ENCODE peak calls at places on chromosome 7, in five cellular contexts. One of them, this sample, is unnamed. For H3K36me3, the result is how much of the 10 kb centered on the place peaks cover.

GRCh38 chr7:134948736-134949135 is 37.6 kb upstream of the AGBL3 start:
- DNase-seq in SJSA1: no peak
- DNase-seq in heart right ventricle: no peak
- DNase-seq in hepatocyte: no peak
- DNase-seq in small intestine: no peak
- DNase-seq in this sample: no peak

GRCh38 chr7:7639847-7640220 is 718 bp upstream of the UMAD1 start:
- DNase-seq in SJSA1: no peak
- DNase-seq in heart right ventricle: no peak
- DNase-seq in hepatocyte: peak
- DNase-seq in small intestine: peak
- DNase-seq in this sample: no peak

GRCh38 chr7:23467731-23468720 is 2.3 kb downstream of the IGF2BP3 start:
- DNase-seq in SJSA1: no peak
- DNase-seq in heart right ventricle: no peak
- DNase-seq in hepatocyte: peak
- DNase-seq in small intestine: no peak
- DNase-seq in this sample: no peak

GRCh38 chr7:152354061-152354460 is 81.7 kb downstream of the KMT2C start:
- DNase-seq in SJSA1: no peak
- DNase-seq in heart right ventricle: no peak
- DNase-seq in hepatocyte: no peak
- DNase-seq in small intestine: no peak
- DNase-seq in this sample: no peak

GRCh38 chr7:51732066-51732465 is 415.5 kb upstream of the COBL start:
- DNase-seq in SJSA1: no peak
- DNase-seq in heart right ventricle: no peak
- DNase-seq in hepatocyte: no peak
- DNase-seq in small intestine: no peak
- DNase-seq in this sample: no peak

GRCh38 chr7:2641406-2642393 is 9.9 kb downstream of the TTYH3 start:
- DNase-seq in SJSA1: peak
- DNase-seq in heart right ventricle: peak
- DNase-seq in hepatocyte: peak
- DNase-seq in small intestine: peak
- DNase-seq in this sample: no peak

GRCh38 chr7:78635394-78635793 is 818.1 kb downstream of the MAGI2 start:
- DNase-seq in SJSA1: no peak
- DNase-seq in heart right ventricle: no peak
- DNase-seq in hepatocyte: no peak
- DNase-seq in small intestine: no peak
- DNase-seq in this sample: no peak

GRCh38 chr7:132399367-132399766 is 176.9 kb downstream of the PLXNA4 start:
- DNase-seq in SJSA1: no peak
- DNase-seq in heart right ventricle: no peak
- DNase-seq in hepatocyte: no peak
- DNase-seq in small intestine: no peak
- DNase-seq in this sample: no peak

GRCh38 chr7:84291756-84292155 is 97.2 kb upstream of the SEMA3A start:
- DNase-seq in SJSA1: no peak
- DNase-seq in heart right ventricle: no peak
- DNase-seq in hepatocyte: no peak
- DNase-seq in small intestine: no peak
- DNase-seq in this sample: no peak

GRCh38 chr7:119963654-119964053 is 309.3 kb upstream of the KCND2 start:
- DNase-seq in SJSA1: no peak
- DNase-seq in heart right ventricle: no peak
- DNase-seq in hepatocyte: no peak
- DNase-seq in small intestine: no peak
- DNase-seq in this sample: no peak

GRCh38 chr7:74554178-74554577 is 100.5 kb downstream of the GTF2IRD1 start:
- DNase-seq in SJSA1: no peak
- DNase-seq in heart right ventricle: no peak
- DNase-seq in hepatocyte: no peak
- DNase-seq in small intestine: no peak
- DNase-seq in this sample: no peak

GRCh38 chr7:46524350-46524749 is 603.3 kb upstream of the IGFBP3 start:
- DNase-seq in SJSA1: no peak
- DNase-seq in heart right ventricle: no peak
- DNase-seq in hepatocyte: no peak
- DNase-seq in small intestine: peak
- DNase-seq in this sample: no peak

GRCh38 chr7:82044497-82045080 is 274.7 kb upstream of the HGF start:
- DNase-seq in SJSA1: no peak
- DNase-seq in heart right ventricle: peak
- DNase-seq in hepatocyte: peak
- DNase-seq in small intestine: peak
- DNase-seq in this sample: peak

GRCh38 chr7:150879345-150879744 is 27.0 kb downstream of the AOC1 start:
- DNase-seq in SJSA1: no peak
- DNase-seq in heart right ventricle: no peak
- DNase-seq in hepatocyte: no peak
- DNase-seq in small intestine: no peak
- DNase-seq in this sample: no peak

GRCh38 chr7:103702454-103702853 is 256.4 kb upstream of the SLC26A5 start:
- DNase-seq in SJSA1: no peak
- DNase-seq in heart right ventricle: no peak
- DNase-seq in hepatocyte: no peak
- DNase-seq in small intestine: no peak
- DNase-seq in this sample: no peak

GRCh38 chr7:134419875-134420274 is 39.0 kb downstream of the AKR1B1 start:
- DNase-seq in SJSA1: no peak
- DNase-seq in heart right ventricle: no peak
- DNase-seq in hepatocyte: no peak
- DNase-seq in small intestine: no peak
- DNase-seq in this sample: no peak

GRCh38 chr7:14001139-14001538 is 11.7 kb upstream of the ETV1 start:
- DNase-seq in SJSA1: no peak
- DNase-seq in heart right ventricle: no peak
- DNase-seq in hepatocyte: no peak
- DNase-seq in small intestine: no peak
- DNase-seq in this sample: no peak

GRCh38 chr7:100137851-100138760 is 10.6 kb upstream of the LAMTOR4 start:
- DNase-seq in SJSA1: no peak
- DNase-seq in heart right ventricle: no peak
- DNase-seq in hepatocyte: no peak
- DNase-seq in small intestine: peak
- DNase-seq in this sample: no peak

GRCh38 chr7:106053109-106053508 is 59.0 kb downstream of the SYPL1 start:
- DNase-seq in SJSA1: no peak
- DNase-seq in heart right ventricle: no peak
- DNase-seq in hepatocyte: no peak
- DNase-seq in small intestine: no peak
- DNase-seq in this sample: no peak

GRCh38 chr7:92295391-92295790 is 49.6 kb downstream of the ANKIB1 start:
- DNase-seq in SJSA1: no peak
- DNase-seq in heart right ventricle: peak
- DNase-seq in hepatocyte: no peak
- DNase-seq in small intestine: no peak
- DNase-seq in this sample: no peak

GRCh38 chr7:27245124-27245797 is 2.7 kb downstream of the EVX1 start:
- DNase-seq in SJSA1: no peak
- DNase-seq in heart right ventricle: no peak
- DNase-seq in hepatocyte: no peak
- DNase-seq in small intestine: no peak
- DNase-seq in this sample: no peak

GRCh38 chr7:21927693-21928092 is 18.0 kb downstream of the CDCA7L start:
- DNase-seq in SJSA1: no peak
- DNase-seq in heart right ventricle: no peak
- DNase-seq in hepatocyte: no peak
- DNase-seq in small intestine: no peak
- DNase-seq in this sample: no peak
- H3K36me3 ChIP-seq in SJSA1: under half
- H3K36me3 ChIP-seq in heart right ventricle: under half
- H3K36me3 ChIP-seq in hepatocyte: under half
- H3K36me3 ChIP-seq in small intestine: under half
- H3K36me3 ChIP-seq in this sample: under half

GRCh38 chr7:158702944-158703343 is 1.7 kb downstream of the NCAPG2 start:
- DNase-seq in SJSA1: no peak
- DNase-seq in heart right ventricle: no peak
- DNase-seq in hepatocyte: no peak
- DNase-seq in small intestine: no peak
- DNase-seq in this sample: no peak
- H3K36me3 ChIP-seq in SJSA1: half or more
- H3K36me3 ChIP-seq in heart right ventricle: under half
- H3K36me3 ChIP-seq in hepatocyte: under half
- H3K36me3 ChIP-seq in small intestine: under half
- H3K36me3 ChIP-seq in this sample: under half

GRCh38 chr7:149223746-149224145 is 15.7 kb upstream of the ZNF212 start:
- DNase-seq in SJSA1: no peak
- DNase-seq in heart right ventricle: no peak
- DNase-seq in hepatocyte: no peak
- DNase-seq in small intestine: no peak
- DNase-seq in this sample: no peak

GRCh38 chr7:149226840-149227494 is 12.5 kb upstream of the ZNF212 start:
- DNase-seq in SJSA1: no peak
- DNase-seq in heart right ventricle: no peak
- DNase-seq in hepatocyte: no peak
- DNase-seq in small intestine: peak
- DNase-seq in this sample: no peak

GRCh38 chr7:149225106-149225505 is 14.3 kb upstream of the ZNF212 start:
- DNase-seq in SJSA1: no peak
- DNase-seq in heart right ventricle: no peak
- DNase-seq in hepatocyte: no peak
- DNase-seq in small intestine: no peak
- DNase-seq in this sample: no peak

GRCh38 chr7:149224352-149224751 is 15.1 kb upstream of the ZNF212 start:
- DNase-seq in SJSA1: no peak
- DNase-seq in heart right ventricle: no peak
- DNase-seq in hepatocyte: no peak
- DNase-seq in small intestine: no peak
- DNase-seq in this sample: no peak

GRCh38 chr7:149225656-149226055 is 13.8 kb upstream of the ZNF212 start:
- DNase-seq in SJSA1: no peak
- DNase-seq in heart right ventricle: no peak
- DNase-seq in hepatocyte: no peak
- DNase-seq in small intestine: no peak
- DNase-seq in this sample: no peak
- H3K36me3 ChIP-seq in SJSA1: under half
- H3K36me3 ChIP-seq in heart right ventricle: under half
- H3K36me3 ChIP-seq in hepatocyte: under half
- H3K36me3 ChIP-seq in small intestine: under half
- H3K36me3 ChIP-seq in this sample: under half

GRCh38 chr7:5309146-5309545 is 26.4 kb downstream of the SLC29A4 start:
- DNase-seq in SJSA1: no peak
- DNase-seq in heart right ventricle: no peak
- DNase-seq in hepatocyte: no peak
- DNase-seq in small intestine: no peak
- DNase-seq in this sample: no peak
- H3K36me3 ChIP-seq in SJSA1: under half
- H3K36me3 ChIP-seq in heart right ventricle: half or more
- H3K36me3 ChIP-seq in hepatocyte: under half
- H3K36me3 ChIP-seq in small intestine: under half
- H3K36me3 ChIP-seq in this sample: under half

This sample was measured in Panc1.